ENCODE peak calls at places on chromosomes 6 and 20, in seven cellular contexts. E, S, W, A, Q, F and M are unnamed samples.

GRCh38 chr6:47413752-47414516 is 63.7 kb upstream of the CD2AP start:
- DNase-seq in E (no peak), F (peak; percentile 41), W (no peak), S (peak; percentile 64), Q (peak; percentile 35), A (peak; percentile 85), M (peak; percentile 51)

GRCh38 chr20:20680991-20681508 is 31.4 kb downstream of the RALGAPA2 start:
- DNase-seq in Q (no peak), F (no peak), A (no peak), E (no peak), S (no peak), W (no peak), M (no peak)

GRCh38 chr6:50128420-50129005 is 78.8 kb upstream of the DEFB112 start:
- DNase-seq in S (peak; percentile 5), F (no peak), A (peak; percentile 23), W (no peak), Q (no peak), E (no peak), M (no peak)

GRCh38 chr6:26502169-26502568 is 2.1 kb downstream of the BTN1A1 start:
- DNase-seq in A (peak; percentile 71), S (peak; percentile 41), W (no peak), Q (no peak), F (no peak), E (no peak), M (no peak)

GRCh38 chr20:41140226-41141133 is 3.1 kb downstream of the PLCG1 start:
- DNase-seq in A (no peak), Q (no peak), S (peak; percentile 69), E (no peak), F (no peak), W (peak; percentile 68), M (no peak)

GRCh38 chr20:62052336-62052841 is 13.3 kb downstream of the TAF4 start:
- DNase-seq in S (no peak), E (peak; percentile 53), Q (no peak), W (no peak), F (no peak), A (no peak), M (no peak)

GRCh38 chr6:5782783-5783567 is 223.8 kb downstream of the NRN1 start:
- DNase-seq in S (peak; percentile 12), E (no peak), F (no peak), Q (peak; percentile 49), A (no peak), W (no peak), M (no peak)

GRCh38 chr6:152727507-152727906 is 23.1 kb upstream of the VIP start:
- DNase-seq in A (peak; percentile 3), E (no peak), F (no peak), S (no peak), Q (no peak), W (no peak), M (no peak)

GRCh38 chr6:20377623-20378265 is 23.9 kb upstream of the E2F3 start:
- DNase-seq in S (no peak), W (no peak), A (no peak), Q (no peak), E (no peak), F (no peak), M (no peak)

GRCh38 chr20:47204008-47204745 is 152.3 kb downstream of the ZMYND8 start:
- DNase-seq in F (peak; percentile 92), E (no peak), S (no peak), A (no peak), Q (peak; percentile 39), W (no peak), M (no peak)

GRCh38 chr6:11632231-11632630 is 94.7 kb downstream of the TMEM170B start:
- DNase-seq in E (no peak), A (no peak), Q (peak; percentile 72), W (no peak), F (peak; percentile 24), S (no peak), M (no peak)

GRCh38 chr6:111872521-111873177 is 603 bp downstream of the FYN start:
- DNase-seq in A (peak; percentile 19), E (peak; percentile 75), F (no peak), S (no peak), Q (no peak), W (peak; percentile 83), M (no peak)

GRCh38 chr6:43113431-43114260 is 37.5 kb downstream of the PTK7 start:
- DNase-seq in A (peak; percentile 39), Q (no peak), F (no peak), S (no peak), E (no peak), W (no peak), M (no peak)

GRCh38 chr6:6915219-6915618 is 192.5 kb upstream of the RREB1 start:
- DNase-seq in F (no peak), E (no peak), W (no peak), S (no peak), Q (no peak), A (peak; percentile 37), M (no peak)

GRCh38 chr20:61121661-61122060 is 130.4 kb upstream of the CDH4 start:
- DNase-seq in Q (no peak), F (no peak), E (no peak), A (no peak), S (no peak), W (no peak), M (no peak)

GRCh38 chr20:45323731-45324130 is 15.6 kb upstream of the MATN4 start:
- DNase-seq in W (no peak), E (no peak), S (no peak), Q (no peak), A (no peak), F (no peak), M (no peak)

GRCh38 chr20:50412499-50412898 is 97.7 kb upstream of the PTPN1 start:
- DNase-seq in Q (no peak), S (no peak), E (no peak), W (no peak), A (no peak), F (no peak), M (no peak)
- H3K4me1 ChIP-seq in Q (peaks cover 37% of the 10 kb centered on the region), S (peaks cover 91% of the 10 kb centered on the region), E (peaks cover 40% of the 10 kb centered on the region), W (no peaks in the 10 kb centered on the region), A (peaks cover 12% of the 10 kb centered on the region), F (peaks cover 22% of the 10 kb centered on the region), M (peaks cover 14% of the 10 kb centered on the region)

GRCh38 chr20:50504231-50504823 is 5.9 kb upstream of the PTPN1 start:
- DNase-seq in W (peak; percentile 22), E (no peak), S (peak; percentile 37), A (peak; percentile 67), F (peak; percentile 16), Q (no peak), M (no peak)
- TF ChIP-seq CTCF in W (no peak), E (no peak), S (peak; percentile 44), A (peak; percentile 21), F (peak; percentile 11), Q (peak; percentile 10), M (no peak)

DNA sequence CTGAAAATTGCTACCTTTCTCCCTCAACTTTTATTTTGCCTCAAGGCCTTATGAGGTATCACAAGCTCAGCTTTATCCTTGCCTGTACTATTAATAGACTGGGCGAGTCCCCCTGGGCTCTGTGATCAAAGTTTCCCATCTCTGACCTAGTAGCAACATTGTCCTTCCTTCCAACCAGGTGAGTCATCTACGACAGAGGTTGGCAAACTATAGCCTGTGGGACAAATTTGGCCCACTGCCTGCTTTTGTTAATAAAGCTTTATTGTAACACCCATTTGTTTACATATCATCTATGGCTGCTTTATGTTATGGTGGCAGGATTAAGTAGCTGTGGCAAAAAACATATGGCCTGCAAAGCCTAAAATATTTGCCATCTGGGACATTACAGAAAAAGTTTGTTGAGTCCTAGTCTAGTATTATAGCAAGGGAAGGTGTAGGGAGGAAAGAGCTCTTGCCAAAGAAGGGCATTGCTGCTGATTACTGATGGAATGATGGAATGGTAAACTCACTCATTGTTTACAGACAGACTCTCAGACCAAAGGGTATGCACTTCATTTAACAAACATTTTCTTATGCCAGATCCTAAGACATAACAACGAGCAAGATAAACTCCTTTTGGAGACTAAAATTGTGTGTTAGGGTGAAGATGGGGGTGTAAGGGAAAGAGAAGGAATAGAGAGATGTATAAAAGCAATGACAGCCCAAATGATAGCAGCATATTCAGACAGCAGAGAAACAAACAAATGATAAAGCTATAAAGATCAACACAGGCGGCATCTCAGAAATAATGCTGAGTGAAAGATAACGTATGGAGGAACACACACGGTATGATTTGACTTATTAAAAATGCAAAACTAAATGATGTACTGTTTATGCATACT is 74.2 kb downstream of the SLC22A23 start:
- DNase-seq in F (peak; percentile 89), E (peak; percentile 25), Q (peak; percentile 57), A (peak; percentile 51), S (peak; percentile 94), W (no peak), M (no peak)
- TF ChIP-seq POLR2AphosphoS5 in F (peak; percentile 83), E (no peak), Q (no peak), A (no peak), S (no peak), W (no peak), M (no peak)

GRCh38 chr6:108591040-108591816 is 30.5 kb downstream of the FOXO3 start:
- DNase-seq in E (no peak), F (no peak), A (no peak), Q (no peak), W (no peak), S (no peak), M (no peak)

GRCh38 chr6:108587258-108588059 is 26.7 kb downstream of the FOXO3 start:
- DNase-seq in W (peak; percentile 77), F (no peak), Q (no peak), E (no peak), S (peak; percentile 75), A (peak; percentile 46), M (no peak)

GRCh38 chr6:108585921-108586320 is 25.2 kb downstream of the FOXO3 start:
- DNase-seq in E (no peak), F (no peak), W (no peak), A (no peak), S (no peak), Q (no peak), M (no peak)

GRCh38 chr6:108588586-108588985 is 27.9 kb downstream of the FOXO3 start:
- DNase-seq in S (no peak), Q (no peak), W (no peak), A (no peak), E (no peak), F (no peak), M (no peak)

DNA sequence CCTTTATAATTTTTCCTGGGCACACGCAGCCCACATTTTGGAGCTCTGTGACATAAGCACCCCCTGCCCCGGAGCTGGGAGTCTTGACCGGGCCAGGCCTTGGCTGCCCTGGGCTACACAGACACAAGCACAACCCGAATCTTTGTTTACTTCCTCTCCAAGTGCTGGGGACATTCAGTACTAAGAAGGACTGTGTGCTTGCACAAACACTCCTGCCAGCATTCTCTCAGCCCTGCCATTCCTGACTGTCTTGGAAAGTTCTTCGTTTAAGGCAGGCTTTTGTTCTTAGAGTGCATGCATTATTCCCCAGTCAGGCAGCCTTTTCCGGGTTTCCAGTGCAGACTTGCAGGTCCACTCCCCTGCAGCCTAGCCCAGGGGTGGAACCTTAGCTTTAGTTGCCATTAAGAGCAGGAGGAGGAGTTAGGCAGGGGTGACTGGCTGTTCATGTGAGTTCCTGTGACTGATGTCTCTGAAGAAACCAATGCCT is 28.6 kb downstream of the FOXO3 start:
- DNase-seq in F (peak; percentile 18), W (peak; percentile 96), Q (peak; percentile 85), E (peak; percentile 91), S (peak; percentile 15), A (peak; percentile 82), M (peak; percentile 95)
- H3K4me1 ChIP-seq in F (peaks cover 35% of the 10 kb centered on the region), W (peaks cover 2% of the 10 kb centered on the region), Q (peaks cover 92% of the 10 kb centered on the region), E (peaks cover 96% of the 10 kb centered on the region), S (peaks cover 52% of the 10 kb centered on the region), A (peaks cover 8% of the 10 kb centered on the region), M (peaks cover 60% of the 10 kb centered on the region)

GRCh38 chr6:74087898-74088297 is 391.9 kb downstream of the CD109 start:
- DNase-seq in W (no peak), F (peak; percentile 6), Q (no peak), A (no peak), E (no peak), S (no peak), M (no peak)
- TF ChIP-seq CTCF in W (no peak), F (no peak), Q (no peak), A (no peak), E (no peak), S (no peak), M (no peak)

GRCh38 chr6:139372326-139373153 is 1.9 kb downstream of the CITED2 start:
- DNase-seq in E (no peak), S (no peak), W (no peak), A (peak; percentile 19), F (no peak), Q (no peak), M (no peak)
- TF ChIP-seq POLR2AphosphoS5 in E (no peak), S (no peak), W (peak; percentile 4), A (no peak), F (no peak), Q (peak; percentile 3), M (no peak)